ENCODE peak calls at places on chromosomes 3 and 15, in nine cellular contexts. I, H, Z, J, K, W, O, A and N are unnamed samples.

GRCh38 chr3:13881536-13882410 is 1.9 kb upstream of the WNT7A start:
- DNase-seq in J (no peak), H (no peak), Z (no peak), O (no peak), A (no peak), W (no peak), K (no peak), I (no peak), N (no peak)

GRCh38 chr3:15794842-15795562 is 2.8 kb downstream of the ANKRD28 start:
- DNase-seq in I (peak), J (no peak), W (peak), A (no peak), K (no peak), O (no peak), Z (no peak), H (no peak), N (no peak)

GRCh38 chr15:55485273-55485672 is 22.8 kb downstream of the DNAAF4 start:
- DNase-seq in H (no peak), A (no peak), Z (no peak), O (no peak), K (no peak), W (no peak), J (no peak), I (no peak), N (no peak)

GRCh38 chr3:45975696-45976095 is 19.9 kb downstream of the FYCO1 start:
- DNase-seq in J (no peak), A (no peak), K (no peak), O (no peak), W (no peak), H (no peak), Z (no peak), I (no peak), N (no peak)

GRCh38 chr3:15527031-15527459 is 5.5 kb upstream of the COLQ start:
- DNase-seq in J (no peak), W (peak), A (no peak), O (peak), H (no peak), I (peak), K (peak), Z (no peak), N (peak)

GRCh38 chr3:66452247-66453040 is 48.4 kb downstream of the LRIG1 start:
- DNase-seq in A (no peak), J (no peak), O (no peak), W (peak), K (no peak), Z (no peak), I (peak), H (no peak), N (no peak)

GRCh38 chr3:30693470-30694120 is 87.2 kb downstream of the TGFBR2 start:
- DNase-seq in K (peak), I (peak), H (no peak), Z (no peak), J (peak), A (peak), W (peak), O (no peak), N (peak)

GRCh38 chr15:89751748-89752147 is 699 bp upstream of the MESP1 start:
- DNase-seq in W (no peak), K (no peak), J (no peak), A (no peak), I (no peak), O (no peak), H (no peak), Z (no peak), N (no peak)

GRCh38 chr3:195001961-195002861 is 268.7 kb downstream of the XXYLT1 start:
- DNase-seq in O (peak), J (peak), A (peak), K (peak), W (peak), I (peak), H (no peak), Z (peak), N (peak)

GRCh38 chr3:57086201-57086600 is 25.7 kb downstream of the SPATA12 start:
- DNase-seq in Z (no peak), W (no peak), A (no peak), J (no peak), O (no peak), H (no peak), K (no peak), I (peak), N (no peak)

GRCh38 chr15:49898097-49898496 is 220.9 kb downstream of the ATP8B4 start:
- DNase-seq in Z (no peak), K (no peak), H (no peak), I (no peak), W (no peak), O (no peak), A (no peak), J (no peak), N (no peak)

GRCh38 chr15:52463638-52464037 is 65.0 kb downstream of the MYO5A start:
- DNase-seq in Z (no peak), A (no peak), W (peak), K (no peak), I (peak), J (no peak), H (no peak), O (no peak), N (no peak)

GRCh38 chr3:171860830-171861535 is 17.8 kb downstream of the TMEM212 start:
- DNase-seq in W (peak), J (peak), A (no peak), H (no peak), O (no peak), K (no peak), I (peak), Z (no peak), N (no peak)

GRCh38 chr3:4584537-4585249 is 91.5 kb downstream of the ITPR1 start:
- DNase-seq in H (no peak), W (peak), Z (no peak), K (no peak), O (no peak), J (peak), A (peak), I (peak), N (no peak)

GRCh38 chr3:134375542-134376384 is 1.5 kb upstream of the AMOTL2 start:
- DNase-seq in I (no peak), Z (no peak), O (no peak), K (no peak), J (peak), A (no peak), W (no peak), H (peak), N (no peak)

GRCh38 chr3:141230293-141230692 is 1.3 kb upstream of the PXYLP1 start:
- DNase-seq in O (no peak), Z (no peak), I (no peak), J (no peak), H (no peak), W (no peak), A (no peak), K (no peak), N (no peak)

GRCh38 chr3:184133840-184134745 is 1.1 kb upstream of the EIF2B5 start:
- DNase-seq in A (peak), K (peak), W (peak), I (peak), Z (peak), H (peak), J (peak), O (peak), N (peak)

GRCh38 chr15:79635149-79635771 is 203.1 kb downstream of the MINAR1 start:
- DNase-seq in W (no peak), I (no peak), A (no peak), Z (no peak), O (peak), K (no peak), H (no peak), J (no peak), N (no peak)

GRCh38 chr3:47855461-47856383 is 52.8 kb downstream of the DHX30 start:
- DNase-seq in O (no peak), H (no peak), A (no peak), J (no peak), K (no peak), Z (no peak), W (no peak), I (no peak), N (no peak)

GRCh38 chr3:20741381-20741780 is 555.4 kb upstream of the SGO1 start:
- DNase-seq in Z (no peak), K (no peak), J (no peak), A (no peak), O (no peak), W (no peak), I (no peak), H (no peak), N (no peak)

GRCh38 chr3:38039101-38039898 is at the start of gene DLEC1:
- DNase-seq in A (peak), H (no peak), K (peak), O (peak), Z (peak), I (peak), W (peak), J (peak), N (peak)

GRCh38 chr3:185983495-185984141 is 45.8 kb upstream of the TRA2B start:
- DNase-seq in Z (peak), O (peak), I (peak), K (peak), H (peak), W (peak), A (peak), J (peak), N (peak)

GRCh38 chr3:62607287-62608029 is 234.1 kb upstream of the FEZF2 start:
- DNase-seq in H (no peak), O (no peak), I (peak), J (peak), A (no peak), K (no peak), W (peak), Z (no peak), N (no peak)

GRCh38 chr15:60957111-60957510 is 272.0 kb downstream of the RORA start:
- DNase-seq in Z (no peak), I (no peak), K (no peak), A (no peak), W (no peak), H (no peak), J (no peak), O (no peak), N (no peak)

GRCh38 chr15:98776607-98777281 is 128.4 kb downstream of the IGF1R start:
- DNase-seq in H (no peak), O (no peak), I (peak), Z (no peak), K (no peak), W (peak), A (no peak), J (peak), N (peak)

GRCh38 chr3:157512534-157512933 is 9.3 kb upstream of the VEPH1 start:
- DNase-seq in Z (no peak), H (no peak), O (no peak), K (no peak), J (no peak), I (no peak), A (no peak), W (no peak), N (no peak)

GRCh38 chr3:143135150-143135549 is 15.6 kb downstream of the CHST2 start:
- DNase-seq in H (no peak), Z (no peak), K (no peak), O (no peak), A (peak), I (peak), W (peak), J (no peak), N (no peak)

GRCh38 chr3:40989141-40990061 is 209.9 kb upstream of the CTNNB1 start:
- DNase-seq in W (peak), O (no peak), K (no peak), H (no peak), J (no peak), A (no peak), Z (no peak), I (no peak), N (no peak)

DNA sequence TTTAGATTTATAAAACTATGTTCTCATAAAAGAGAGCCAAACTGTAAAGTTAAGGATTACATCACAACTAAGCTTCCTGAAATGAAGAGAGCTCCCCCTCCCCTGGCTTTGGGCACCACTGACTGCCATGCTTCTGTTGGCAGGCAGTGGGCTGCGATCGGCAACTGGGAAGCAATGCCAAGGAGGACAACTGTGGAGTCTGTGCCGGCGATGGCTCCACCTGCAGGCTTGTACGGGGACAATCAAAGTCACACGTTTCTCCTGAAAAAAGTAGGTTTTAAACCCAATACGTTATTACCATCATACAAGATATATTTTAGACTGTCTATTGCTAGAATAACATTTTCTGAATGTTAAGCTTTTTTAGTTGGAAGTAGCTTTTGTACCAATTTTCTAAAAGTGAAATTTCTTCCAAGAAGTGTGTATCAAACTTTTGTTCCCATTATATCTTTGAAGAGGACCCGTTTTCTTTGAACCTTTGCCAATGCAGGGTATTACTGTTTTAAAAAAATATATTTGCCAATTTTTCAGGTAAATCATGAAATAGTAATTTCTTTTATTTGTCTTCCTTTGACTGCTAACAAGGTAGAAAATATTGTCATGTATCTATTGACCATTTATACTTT is 184.1 kb downstream of the ADAMTSL3 start:
- DNase-seq in I (no peak), J (peak), H (no peak), K (peak), Z (peak), W (peak), O (peak), A (peak), N (peak)
- TF ChIP-seq CTCF in I (peak), J (peak), H (no peak), K (peak), Z (peak), W (peak), O (peak), A (no peak), N (peak)

GRCh38 chr15:66154581-66154980 is 99.0 kb downstream of the MEGF11 start:
- DNase-seq in A (no peak), K (no peak), Z (no peak), H (no peak), J (no peak), O (no peak), I (no peak), W (no peak), N (no peak)

GRCh38 chr15:66152650-66153049 is 100.9 kb downstream of the MEGF11 start:
- DNase-seq in O (no peak), A (no peak), Z (no peak), I (no peak), W (no peak), H (no peak), K (no peak), J (no peak), N (no peak)

GRCh38 chr15:66153549-66154415 is 99.8 kb downstream of the MEGF11 start:
- DNase-seq in H (no peak), J (no peak), Z (no peak), A (no peak), O (no peak), W (no peak), I (no peak), K (no peak), N (no peak)

GRCh38 chr15:66149871-66150270 is 103.7 kb downstream of the MEGF11 start:
- DNase-seq in O (no peak), W (no peak), J (no peak), K (no peak), H (no peak), Z (no peak), I (no peak), A (no peak), N (no peak)

GRCh38 chr15:66151809-66152208 is 101.7 kb downstream of the MEGF11 start:
- DNase-seq in W (no peak), A (peak), H (no peak), J (peak), K (no peak), Z (no peak), I (no peak), O (no peak), N (no peak)
- TF ChIP-seq CTCF in W (no peak), A (no peak), H (no peak), J (peak), K (no peak), Z (no peak), I (no peak), O (no peak), N (no peak)

GRCh38 chr15:101481917-101482525 is 7.5 kb downstream of the PCSK6 start:
- DNase-seq in A (no peak), K (no peak), I (no peak), W (no peak), Z (no peak), O (no peak), H (no peak), J (no peak), N (no peak)
- TF ChIP-seq CTCF in A (no peak), K (no peak), I (no peak), W (no peak), Z (no peak), O (no peak), H (no peak), J (no peak), N (no peak)

GRCh38 chr3:128218476-128218829 is 65.2 kb downstream of the EEFSEC start:
- DNase-seq in H (no peak), A (no peak), O (no peak), K (no peak), Z (no peak), J (no peak), W (no peak), I (no peak), N (no peak)
- TF ChIP-seq CTCF in H (no peak), A (no peak), O (no peak), K (no peak), Z (no peak), J (no peak), W (no peak), I (no peak), N (no peak)

GRCh38 chr3:52232279-52233107 is 6.5 kb downstream of the TWF2 start:
- DNase-seq in Z (no peak), W (no peak), H (no peak), A (no peak), K (no peak), O (no peak), I (no peak), J (no peak), N (no peak)
- TF ChIP-seq CTCF in Z (peak), W (no peak), H (no peak), A (no peak), K (no peak), O (peak), I (peak), J (no peak), N (peak)